ENCODE peak calls at places on chromosomes 2 and 18, in nine cellular contexts. A is mammary epithelial cell, B is H7, D is ovary, K is BJ, I is heart left ventricle, Q is lower lobe of right lung, X is HCT116, G is H1. C is an unnamed sample. For H3K27me3, the result is how much of the 10 kb centered on the place peaks cover.

GRCh38 chr2:10239561-10239967 is 63.1 kb upstream of the HPCAL1 start:
- DNase-seq in A (no peak), B (peak), D (no peak), K (no peak), I (peak), Q (peak), X (no peak), G (no peak), C (peak)

GRCh38 chr2:142112648-142113278 is 18.1 kb downstream of the LRP1B start:
- DNase-seq in A (peak), B (no peak), D (no peak), K (peak), I (no peak), Q (no peak), X (peak), G (no peak), C (no peak)

GRCh38 chr2:75288760-75289159 is 89.4 kb upstream of the TACR1 start:
- DNase-seq in A (no peak), B (no peak), D (no peak), K (no peak), I (no peak), Q (no peak), X (no peak), G (no peak), C (no peak)

GRCh38 chr2:169361706-169362345 is 508 bp downstream of the LRP2 start:
- DNase-seq in A (peak), B (peak), D (peak), K (no peak), I (peak), Q (peak), X (no peak), G (no peak), C (peak)

GRCh38 chr18:79851489-79851888 is 53.8 kb downstream of the KCNG2 start:
- DNase-seq in A (no peak), B (peak), D (no peak), K (no peak), I (no peak), Q (no peak), X (no peak), G (no peak), C (peak)

GRCh38 chr18:22451796-22452195 is 34.1 kb upstream of the CTAGE1 start:
- DNase-seq in A (no peak), B (peak), D (no peak), K (no peak), I (no peak), Q (no peak), X (no peak), G (peak), C (no peak)

GRCh38 chr2:26911911-26912861 is 58.3 kb upstream of the MAPRE3 start:
- DNase-seq in A (no peak), B (peak), D (no peak), K (no peak), I (no peak), Q (no peak), X (no peak), G (no peak), C (peak)

GRCh38 chr18:25658476-25658875 is 306.5 kb upstream of the ZNF521 start:
- DNase-seq in A (no peak), B (no peak), D (no peak), K (no peak), I (no peak), Q (no peak), X (no peak), G (no peak), C (no peak)

GRCh38 chr2:239094727-239095266 is 246.9 kb downstream of the TWIST2 start:
- DNase-seq in A (no peak), B (no peak), D (no peak), K (no peak), I (no peak), Q (no peak), X (no peak), G (no peak), C (no peak)

GRCh38 chr18:72652990-72653593 is 109.0 kb upstream of the CBLN2 start:
- DNase-seq in A (peak), B (peak), D (peak), K (no peak), I (no peak), Q (no peak), X (no peak), G (peak), C (no peak)

GRCh38 chr2:162210385-162210784 is 32.9 kb downstream of the FAP start:
- DNase-seq in A (no peak), B (no peak), D (no peak), K (no peak), I (no peak), Q (no peak), X (no peak), G (no peak), C (no peak)

GRCh38 chr2:206054952-206055351 is 31.0 kb downstream of the INO80D start:
- DNase-seq in A (no peak), B (no peak), D (no peak), K (no peak), I (no peak), Q (no peak), X (no peak), G (no peak), C (no peak)

GRCh38 chr2:100765481-100765880 is 54.5 kb upstream of the NPAS2 start:
- DNase-seq in A (no peak), B (no peak), D (no peak), K (no peak), I (no peak), Q (no peak), X (no peak), G (no peak), C (no peak)

GRCh38 chr2:179447426-179447825 is 182.8 kb upstream of the SESTD1 start:
- DNase-seq in A (no peak), B (no peak), D (no peak), K (no peak), I (no peak), Q (no peak), X (no peak), G (no peak), C (no peak)

GRCh38 chr18:54392621-54393023 is 34.9 kb downstream of the C18orf54 start:
- DNase-seq in A (peak), B (peak), D (no peak), K (no peak), I (no peak), Q (no peak), X (peak), G (no peak), C (no peak)

GRCh38 chr2:110657721-110658305 is 20.1 kb downstream of the BUB1 start:
- DNase-seq in A (no peak), B (no peak), D (no peak), K (no peak), I (no peak), Q (no peak), X (no peak), G (no peak), C (no peak)

GRCh38 chr2:65021709-65022108 is 32.5 kb downstream of the SLC1A4 start:
- DNase-seq in A (no peak), B (no peak), D (no peak), K (no peak), I (no peak), Q (no peak), X (no peak), G (no peak), C (no peak)

GRCh38 chr2:26682155-26682554 is 10.4 kb upstream of the KCNK3 start:
- DNase-seq in A (no peak), B (no peak), D (no peak), K (no peak), I (no peak), Q (no peak), X (no peak), G (no peak), C (no peak)

GRCh38 chr2:11483806-11484147 is 17.8 kb upstream of the E2F6 start:
- DNase-seq in A (no peak), B (no peak), D (no peak), K (no peak), I (no peak), Q (no peak), X (no peak), G (no peak), C (no peak)

GRCh38 chr2:224293976-224294375 is 107.9 kb downstream of the FAM124B start:
- DNase-seq in A (no peak), B (no peak), D (no peak), K (no peak), I (no peak), Q (no peak), X (no peak), G (no peak), C (no peak)

GRCh38 chr2:184756885-184757284 is 158.6 kb downstream of the ZNF804A start:
- DNase-seq in A (no peak), B (no peak), D (no peak), K (no peak), I (no peak), Q (no peak), X (no peak), G (no peak), C (no peak)

GRCh38 chr2:8090748-8091700 is 590.8 kb upstream of the ID2 start:
- DNase-seq in A (peak), B (no peak), D (peak), K (peak), I (no peak), Q (peak), X (peak), G (no peak), C (no peak)

GRCh38 chr2:176500921-176501320 is 231.7 kb downstream of the MTX2 start:
- DNase-seq in A (no peak), B (no peak), D (no peak), K (peak), I (no peak), Q (no peak), X (no peak), G (no peak), C (no peak)

GRCh38 chr2:161166538-161167409 is 6.5 kb downstream of the TANK start:
- DNase-seq in A (peak), B (no peak), D (no peak), K (no peak), I (no peak), Q (no peak), X (peak), G (no peak), C (no peak)

GRCh38 chr2:181308731-181309130 is 148.5 kb upstream of the ITGA4 start:
- DNase-seq in A (no peak), B (no peak), D (no peak), K (no peak), I (no peak), Q (no peak), X (no peak), G (no peak), C (no peak)

GRCh38 chr2:121663458-121663857 is 14.2 kb upstream of the CLASP1 start:
- DNase-seq in A (no peak), B (no peak), D (no peak), K (no peak), I (no peak), Q (no peak), X (no peak), G (no peak), C (no peak)

GRCh38 chr2:96140941-96141623 is 2.8 kb upstream of the ASTL start:
- DNase-seq in A (no peak), B (no peak), D (no peak), K (no peak), I (peak), Q (no peak), X (no peak), G (no peak), C (no peak)

GRCh38 chr2:159379181-159379580 is 92.7 kb upstream of the WDSUB1 start:
- DNase-seq in A (no peak), B (no peak), D (no peak), K (no peak), I (no peak), Q (no peak), X (no peak), G (no peak), C (no peak)

GRCh38 chr2:170159060-170159459 is 18.9 kb upstream of the MYO3B start:
- DNase-seq in A (no peak), B (no peak), D (no peak), K (no peak), I (no peak), Q (no peak), X (no peak), G (no peak), C (no peak)

GRCh38 chr2:45607701-45608100 is 3.4 kb downstream of the SRBD1 start:
- DNase-seq in A (no peak), B (peak), D (no peak), K (no peak), I (no peak), Q (no peak), X (peak), G (peak), C (no peak)

GRCh38 chr18:50720281-50720680 is 99.5 kb downstream of the MRO start:
- DNase-seq in A (no peak), B (no peak), D (no peak), K (no peak), I (no peak), Q (no peak), X (no peak), G (no peak), C (no peak)

GRCh38 chr2:134522856-134523460 is 195.8 kb downstream of the TMEM163 start:
- DNase-seq in A (no peak), B (no peak), D (no peak), K (no peak), I (no peak), Q (no peak), X (no peak), G (no peak), C (no peak)

GRCh38 chr2:157468931-157469708 is 25.2 kb upstream of the CYTIP start:
- DNase-seq in A (peak), B (no peak), D (no peak), K (peak), I (no peak), Q (no peak), X (no peak), G (no peak), C (no peak)

GRCh38 chr2:10900216-10901109 is 11.3 kb upstream of the KCNF1 start:
- DNase-seq in A (peak), B (no peak), D (no peak), K (no peak), I (no peak), Q (no peak), X (peak), G (no peak), C (no peak)

GRCh38 chr2:209566250-209566649 is 142.4 kb downstream of the MAP2 start:
- DNase-seq in A (no peak), B (no peak), D (no peak), K (no peak), I (no peak), Q (no peak), X (no peak), G (no peak), C (no peak)

GRCh38 chr2:226478121-226478809 is 321.4 kb downstream of the IRS1 start:
- DNase-seq in A (peak), B (no peak), D (peak), K (peak), I (no peak), Q (no peak), X (peak), G (no peak), C (no peak)

GRCh38 chr18:62368100-62368499 is 43.0 kb downstream of the TNFRSF11A start:
- DNase-seq in A (no peak), B (no peak), D (no peak), K (no peak), I (no peak), Q (no peak), X (no peak), G (no peak), C (no peak)

GRCh38 chr2:138782378-138782777 is 2.2 kb upstream of the NXPH2 start:
- DNase-seq in A (no peak), B (no peak), D (no peak), K (no peak), I (no peak), Q (no peak), X (no peak), G (no peak), C (no peak)

GRCh38 chr18:9925795-9926194 is 12.0 kb downstream of the VAPA start:
- DNase-seq in A (no peak), B (no peak), D (no peak), K (no peak), I (no peak), Q (no peak), X (no peak), G (no peak), C (no peak)

GRCh38 chr2:240328526-240328925 is 106.9 kb upstream of the GPC1 start:
- DNase-seq in A (no peak), B (no peak), D (no peak), K (no peak), I (no peak), Q (no peak), X (no peak), G (no peak), C (no peak)

GRCh38 chr2:240327566-240327965 is 107.9 kb upstream of the GPC1 start:
- DNase-seq in A (no peak), B (no peak), D (no peak), K (no peak), I (no peak), Q (no peak), X (no peak), G (no peak), C (no peak)

GRCh38 chr2:240329116-240329665 is 106.3 kb upstream of the GPC1 start:
- DNase-seq in A (no peak), B (no peak), D (no peak), K (no peak), I (no peak), Q (no peak), X (no peak), G (no peak), C (no peak)

GRCh38 chr2:240326886-240327285 is 108.6 kb upstream of the GPC1 start:
- DNase-seq in A (no peak), B (peak), D (no peak), K (no peak), I (no peak), Q (no peak), X (no peak), G (no peak), C (no peak)

GRCh38 chr2:240329778-240330177 is 105.7 kb upstream of the GPC1 start:
- DNase-seq in A (no peak), B (no peak), D (no peak), K (no peak), I (no peak), Q (no peak), X (no peak), G (no peak), C (no peak)
- H3K27me3 ChIP-seq in A (under half), B (under half), D (under half), K (under half), I (under half), Q (under half), X (under half), G (under half), C (under half)

DNA sequence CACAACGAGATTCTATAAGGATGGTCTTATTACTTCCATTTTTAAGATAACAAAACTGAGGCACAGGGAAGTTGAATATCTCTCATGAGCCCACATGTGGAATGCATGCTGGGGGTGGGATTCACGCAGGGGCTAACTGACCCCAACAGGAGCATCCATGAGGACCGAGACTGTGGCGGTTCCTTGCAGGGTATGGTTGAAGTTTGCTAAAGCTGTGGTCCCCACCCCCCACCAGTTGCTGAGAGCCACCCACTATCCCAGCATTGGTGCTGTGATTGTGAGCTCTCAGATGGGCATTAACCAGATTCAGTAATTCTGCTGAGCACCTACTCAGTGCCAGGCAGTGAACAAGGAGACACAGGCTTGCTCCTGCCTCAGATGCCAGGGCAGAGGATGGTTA is 116.0 kb upstream of the TEX51 start:
- DNase-seq in A (no peak), B (no peak), D (no peak), K (no peak), I (no peak), Q (no peak), X (no peak), G (no peak), C (no peak)
- H3K27me3 ChIP-seq in A (under half), B (under half), D (under half), K (under half), I (under half), Q (under half), X (under half), G (under half), C (under half)

DNA sequence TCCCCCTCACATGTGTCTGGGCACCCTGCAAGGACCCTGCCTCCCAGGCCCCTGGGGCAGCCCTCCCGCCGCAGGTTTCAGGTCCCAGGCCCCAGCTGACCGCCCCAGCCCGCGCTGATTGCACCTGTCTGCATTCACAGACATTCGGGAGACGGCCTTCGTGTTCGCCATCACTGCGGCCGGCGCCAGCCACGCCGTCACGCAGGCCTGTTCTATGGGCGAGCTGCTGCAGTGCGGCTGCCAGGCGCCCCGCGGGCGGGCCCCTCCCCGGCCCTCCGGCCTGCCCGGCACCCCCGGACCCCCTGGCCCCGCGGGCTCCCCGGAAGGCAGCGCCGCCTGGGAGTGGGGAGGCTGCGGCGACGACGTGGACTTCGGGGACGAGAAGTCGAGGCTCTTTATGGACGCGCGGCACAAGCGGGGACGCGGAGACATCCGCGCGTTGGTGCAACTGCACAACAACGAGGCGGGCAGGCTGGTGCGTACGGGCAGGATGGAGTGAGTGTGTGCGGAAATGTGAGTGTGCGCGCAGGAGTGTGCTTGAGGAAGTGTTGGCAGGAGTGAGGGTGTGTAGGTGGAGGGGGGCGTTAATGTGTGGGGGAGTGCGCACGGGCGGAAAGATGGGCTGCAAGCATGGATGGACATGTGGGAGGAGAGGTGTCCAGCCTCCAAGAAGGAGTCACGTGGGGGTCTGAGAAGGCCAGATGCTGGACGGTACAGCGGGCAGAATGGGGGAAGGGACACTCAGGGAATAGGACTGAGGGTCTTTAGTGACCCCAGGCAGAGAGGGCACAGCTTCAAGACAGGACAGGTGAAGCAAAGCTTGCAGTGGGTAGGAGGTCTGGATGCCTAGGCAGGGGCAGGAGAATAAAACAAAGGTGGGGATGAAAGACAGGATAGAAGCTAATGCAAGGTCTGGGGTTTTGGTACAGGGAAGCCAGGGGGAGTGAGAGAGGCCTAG is 9.0 kb upstream of the WNT10A start:
- DNase-seq in A (no peak), B (peak), D (no peak), K (no peak), I (peak), Q (no peak), X (no peak), G (no peak), C (no peak)
- H3K27me3 ChIP-seq in A (under half), B (half or more), D (under half), K (half or more), I (half or more), Q (half or more), X (under half), G (half or more), C (under half)

GRCh38 chr2:60469918-60470317 is 83.5 kb downstream of the BCL11A start:
- DNase-seq in A (no peak), B (no peak), D (no peak), K (no peak), I (no peak), Q (no peak), X (no peak), G (no peak), C (no peak)
- H3K27me3 ChIP-seq in A (under half), B (under half), D (under half), K (under half), I (under half), Q (under half), X (under half), G (under half), C (under half)

GRCh38 chr2:217551229-217551909 is 451.4 kb downstream of the TNS1 start:
- DNase-seq in A (peak), B (peak), D (no peak), K (peak), I (no peak), Q (no peak), X (no peak), G (peak), C (no peak)
- H3K27me3 ChIP-seq in A (under half), B (under half), D (under half), K (under half), I (under half), Q (under half), X (under half), G (under half), C (under half)

DNA sequence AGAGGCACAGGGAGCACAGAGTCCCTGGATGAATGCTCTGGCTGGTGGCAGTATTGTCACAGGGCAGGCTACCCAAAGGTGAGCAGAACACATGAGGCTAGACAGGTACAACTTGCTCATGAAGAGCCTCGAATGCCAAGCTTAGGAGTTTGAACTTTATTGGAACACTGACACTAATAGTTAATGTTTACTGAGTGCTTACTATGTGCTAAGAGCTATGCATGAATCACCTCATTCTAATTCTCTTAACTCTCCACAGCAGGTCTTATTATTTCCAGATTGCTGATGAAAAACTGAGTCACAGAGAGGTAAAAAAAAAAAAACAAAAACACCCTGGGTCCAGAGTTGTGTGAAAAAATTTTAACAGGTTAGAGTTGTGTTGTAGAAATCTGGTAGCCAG is 6.1 kb upstream of the EMX1 start:
- DNase-seq in A (peak), B (no peak), D (no peak), K (no peak), I (no peak), Q (no peak), X (no peak), G (no peak), C (no peak)
- H3K27me3 ChIP-seq in A (under half), B (half or more), D (under half), K (under half), I (half or more), Q (half or more), X (under half), G (half or more), C (half or more)

GRCh38 chr2:85423525-85423924 is 5.0 kb downstream of the SH2D6 start:
- DNase-seq in A (no peak), B (no peak), D (no peak), K (no peak), I (no peak), Q (no peak), X (no peak), G (no peak), C (no peak)
- H3K27me3 ChIP-seq in A (under half), B (under half), D (under half), K (under half), I (under half), Q (under half), X (under half), G (under half), C (under half)